ENCODE peak calls at places on chromosomes 12 and 14, in nine cellular contexts. W is prostate gland, P is IMR-90, Z is GM23338, B is uterus, H is fibroblast of lung, X is hepatocyte, N is left ventricle myocardium inferior, Y is SK-N-SH. Q is an unnamed sample.

GRCh38 chr12:109595321-109595902 is 21.8 kb downstream of the MVK start:
- DNase-seq in W (no peak), P (no peak), Z (no peak), B (no peak), H (no peak), X (no peak), N (no peak), Y (no peak), Q (no peak)

GRCh38 chr14:67690011-67690410 is 5.6 kb downstream of the RDH11 start:
- DNase-seq in W (no peak), P (no peak), Z (no peak), B (no peak), H (no peak), X (no peak), N (no peak), Y (no peak), Q (no peak)

GRCh38 chr14:97977711-97978261 is 1180.6 kb downstream of the VRK1 start:
- DNase-seq in W (peak; percentile 74), P (no peak), Z (no peak), B (peak; percentile 86), H (peak; percentile 45), X (peak; percentile 57), N (peak; percentile 79), Y (peak; percentile 60), Q (peak; percentile 34)

GRCh38 chr12:115710104-115710564 is 567.4 kb downstream of the MED13L start:
- DNase-seq in W (peak; percentile 25), P (peak; percentile 63), Z (no peak), B (peak; percentile 19), H (peak; percentile 64), X (peak; percentile 37), N (peak; percentile 34), Y (no peak), Q (no peak)

GRCh38 chr12:95742586-95742985 is 48.0 kb downstream of the NTN4 start:
- DNase-seq in W (peak; percentile 24), P (no peak), Z (no peak), B (no peak), H (no peak), X (no peak), N (no peak), Y (no peak), Q (no peak)

GRCh38 chr14:74018029-74018703 is 922 bp downstream of the ENTPD5 start:
- DNase-seq in W (no peak), P (peak; percentile 64), Z (no peak), B (no peak), H (peak; percentile 89), X (no peak), N (no peak), Y (no peak), Q (no peak)

GRCh38 chr12:127282786-127283565 is 984.0 kb upstream of the TMEM132C start:
- DNase-seq in W (no peak), P (no peak), Z (no peak), B (no peak), H (no peak), X (no peak), N (no peak), Y (no peak), Q (no peak)

GRCh38 chr14:34453226-34453625 is 8.8 kb downstream of the SPTSSA start:
- DNase-seq in W (no peak), P (no peak), Z (no peak), B (no peak), H (no peak), X (no peak), N (no peak), Y (no peak), Q (no peak)

GRCh38 chr12:108268397-108268796 is 70.7 kb downstream of the CMKLR1 start:
- DNase-seq in W (no peak), P (no peak), Z (no peak), B (no peak), H (no peak), X (no peak), N (no peak), Y (no peak), Q (no peak)

GRCh38 chr12:14952295-14952995 is 9.0 kb downstream of the ARHGDIB start:
- DNase-seq in W (no peak), P (peak; percentile 98), Z (no peak), B (no peak), H (peak; percentile 97), X (peak; percentile 79), N (no peak), Y (no peak), Q (no peak)

DNA sequence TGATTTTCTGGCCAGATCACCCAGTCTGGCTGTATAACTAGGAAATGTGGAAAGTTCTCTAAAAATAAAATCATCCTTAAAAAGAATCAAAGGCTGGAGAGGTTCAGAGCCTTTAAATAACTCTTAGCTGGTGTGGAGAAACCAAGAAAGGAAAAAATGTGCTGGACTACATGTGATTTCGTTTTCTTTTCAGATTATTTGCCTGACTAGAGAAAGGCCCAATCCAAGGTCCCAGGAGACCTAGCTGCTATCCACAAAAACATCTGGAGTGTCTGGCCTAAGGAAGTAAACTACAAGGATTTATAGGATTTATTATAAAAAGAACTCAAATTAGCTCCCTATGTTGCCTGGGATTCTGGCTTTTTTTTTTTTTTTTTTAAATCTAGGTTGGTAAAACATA is 773 bp upstream of the TMEM30B start:
- DNase-seq in W (no peak), P (no peak), Z (no peak), B (no peak), H (no peak), X (no peak), N (no peak), Y (no peak), Q (no peak)
- H3K4me3 ChIP-seq in W (peak overlapping the region; percentile 75), P (no peak overlapping the region), Z (peak overlapping the region; percentile 68), B (no peak overlapping the region), H (no peak overlapping the region), X (no peak overlapping the region), N (peak overlapping the region; percentile 73), Y (no peak overlapping the region), Q (peak overlapping the region; percentile 60)

GRCh38 chr14:90062852-90063539 is 1.2 kb downstream of the KCNK13 start:
- DNase-seq in W (no peak), P (no peak), Z (peak; percentile 21), B (no peak), H (no peak), X (no peak), N (no peak), Y (no peak), Q (peak; percentile 33)
- H3K27me3 ChIP-seq in W (peaks cover 5% of the 10 kb centered on the region), P (peaks cover 64% of the 10 kb centered on the region), Z (peaks cover 76% of the 10 kb centered on the region), B (peaks cover 31% of the 10 kb centered on the region), H (peaks cover 42% of the 10 kb centered on the region), X (peaks cover 84% of the 10 kb centered on the region), N (peaks cover 97% of the 10 kb centered on the region), Y (peaks cover 35% of the 10 kb centered on the region), Q (peaks cover 61% of the 10 kb centered on the region)

GRCh38 chr12:124477109-124477915 is 90.1 kb downstream of the NCOR2 start:
- DNase-seq in W (no peak), P (no peak), Z (no peak), B (no peak), H (no peak), X (no peak), N (no peak), Y (no peak), Q (no peak)
- H3K36me3 ChIP-seq in W (peaks cover 9% of the 10 kb centered on the region), P (peaks cover 58% of the 10 kb centered on the region), Z (peaks cover 11% of the 10 kb centered on the region), B (no peaks in the 10 kb centered on the region), H (peaks cover 6% of the 10 kb centered on the region), X (no peaks in the 10 kb centered on the region), N (peaks cover 66% of the 10 kb centered on the region), Y (peaks cover 46% of the 10 kb centered on the region), Q (peaks cover 14% of the 10 kb centered on the region)

DNA sequence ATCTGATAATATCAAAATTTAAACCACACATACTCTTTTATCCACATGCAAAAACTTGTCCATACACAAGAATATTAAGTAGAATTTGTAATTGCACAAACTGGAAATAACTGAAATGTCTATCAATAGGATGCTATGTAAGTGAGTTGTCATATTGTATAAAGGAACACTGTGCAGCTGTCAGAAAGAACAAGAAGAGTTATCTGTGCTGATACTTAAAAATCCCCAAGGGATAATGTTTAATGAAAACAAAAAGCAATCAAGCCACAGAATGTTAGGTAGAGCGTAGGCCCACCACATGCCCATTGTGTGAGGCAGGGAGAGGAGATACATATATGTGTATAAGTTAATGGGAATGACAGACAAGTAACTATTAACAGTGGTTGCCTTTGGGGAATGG is 25.9 kb upstream of the HIGD1C start:
- DNase-seq in W (no peak), P (no peak), Z (no peak), B (no peak), H (no peak), X (no peak), N (no peak), Y (no peak), Q (no peak)
- H3K4me3 ChIP-seq in W (peak overlapping the region; percentile 68), P (no peak overlapping the region), Z (peak overlapping the region; percentile 63), B (peak overlapping the region; percentile 91), H (peak overlapping the region; percentile 92), X (peak overlapping the region; percentile 42), N (peak overlapping the region; percentile 88), Y (peak overlapping the region; percentile 59), Q (peak overlapping the region; percentile 57)

GRCh38 chr14:53613404-53614253 is 343.0 kb downstream of the BMP4 start:
- DNase-seq in W (no peak), P (peak; percentile 90), Z (peak; percentile 19), B (no peak), H (peak; percentile 71), X (peak; percentile 71), N (no peak), Y (no peak), Q (peak; percentile 31)

GRCh38 chr14:53620325-53620716 is 336.3 kb downstream of the BMP4 start:
- DNase-seq in W (no peak), P (peak; percentile 52), Z (no peak), B (no peak), H (peak; percentile 71), X (no peak), N (no peak), Y (no peak), Q (no peak)

GRCh38 chr14:53610947-53611346 is 345.7 kb downstream of the BMP4 start:
- DNase-seq in W (no peak), P (no peak), Z (no peak), B (no peak), H (no peak), X (no peak), N (no peak), Y (no peak), Q (no peak)

GRCh38 chr14:53619625-53620324 is 336.9 kb downstream of the BMP4 start:
- DNase-seq in W (no peak), P (peak; percentile 64), Z (no peak), B (peak; percentile 19), H (peak; percentile 77), X (no peak), N (no peak), Y (no peak), Q (no peak)

DNA sequence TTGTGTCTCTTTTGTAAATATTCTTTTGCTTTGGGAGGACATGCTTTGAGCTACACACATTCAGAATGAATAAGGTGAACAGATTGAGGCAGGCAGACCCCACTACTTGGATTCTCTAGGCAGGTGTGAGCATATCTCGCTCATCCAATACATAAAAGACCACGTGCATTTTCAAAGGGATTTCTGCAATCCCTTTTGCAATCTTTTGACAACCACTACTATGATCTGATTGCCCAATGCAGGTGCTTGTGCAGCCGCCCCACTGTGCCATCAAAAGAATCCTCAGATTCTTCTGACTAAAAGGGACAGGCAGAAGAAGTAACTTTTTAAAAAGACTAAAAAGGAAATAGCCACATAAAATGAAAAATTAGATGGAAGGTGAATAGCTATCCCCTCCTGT is 341.4 kb downstream of the BMP4 start:
- DNase-seq in W (no peak), P (no peak), Z (no peak), B (no peak), H (no peak), X (no peak), N (no peak), Y (no peak), Q (no peak)
- H3K27me3 ChIP-seq in W (no peaks in the 10 kb centered on the region), P (peaks cover 2% of the 10 kb centered on the region), Z (no peaks in the 10 kb centered on the region), B (no peaks in the 10 kb centered on the region), H (no peaks in the 10 kb centered on the region), X (no peaks in the 10 kb centered on the region), N (peaks cover 2% of the 10 kb centered on the region), Y (no peaks in the 10 kb centered on the region), Q (no peaks in the 10 kb centered on the region)